ENCODE peak calls at places on chromosomes 2 and 18, in five cellular contexts. One of them, this sample, is unnamed. For H3K4me1, the result is how much of the 10 kb centered on the place peaks cover.

GRCh38 chr2:68362069-68362468 is 3.0 kb upstream of the PLEK start:
- DNase-seq in RWPE2: no peak
- DNase-seq in esophagus squamous epithelium: peak
- DNase-seq in psoas muscle: peak
- DNase-seq in H1: peak
- DNase-seq in this sample: peak

GRCh38 chr2:180010701-180011100 is 3.6 kb upstream of the CWC22 start:
- DNase-seq in H1: no peak
- DNase-seq in RWPE2: no peak
- DNase-seq in psoas muscle: no peak
- DNase-seq in esophagus squamous epithelium: no peak
- DNase-seq in this sample: no peak

GRCh38 chr2:169965495-169965894 is 138.2 kb downstream of the UBR3 start:
- DNase-seq in H1: no peak
- DNase-seq in esophagus squamous epithelium: no peak
- DNase-seq in psoas muscle: no peak
- DNase-seq in RWPE2: no peak
- DNase-seq in this sample: no peak

GRCh38 chr18:49631146-49631866 is 69.4 kb downstream of the LIPG start:
- DNase-seq in RWPE2: no peak
- DNase-seq in esophagus squamous epithelium: no peak
- DNase-seq in H1: no peak
- DNase-seq in psoas muscle: no peak
- DNase-seq in this sample: no peak

GRCh38 chr2:138182276-138182675 is 218.0 kb downstream of the HNMT start:
- DNase-seq in psoas muscle: no peak
- DNase-seq in esophagus squamous epithelium: no peak
- DNase-seq in RWPE2: no peak
- DNase-seq in H1: no peak
- DNase-seq in this sample: no peak

GRCh38 chr2:237314198-237314597 is 99.8 kb downstream of the COL6A3 start:
- DNase-seq in RWPE2: no peak
- DNase-seq in psoas muscle: no peak
- DNase-seq in H1: no peak
- DNase-seq in esophagus squamous epithelium: no peak
- DNase-seq in this sample: no peak

GRCh38 chr18:76476665-76477561 is 18.1 kb downstream of the ZNF516 start:
- DNase-seq in RWPE2: no peak
- DNase-seq in psoas muscle: no peak
- DNase-seq in H1: no peak
- DNase-seq in esophagus squamous epithelium: no peak
- DNase-seq in this sample: no peak

GRCh38 chr2:23241611-23242245 is 143.3 kb upstream of the KLHL29 start:
- DNase-seq in H1: no peak
- DNase-seq in RWPE2: no peak
- DNase-seq in psoas muscle: no peak
- DNase-seq in esophagus squamous epithelium: no peak
- DNase-seq in this sample: no peak

GRCh38 chr18:6022840-6023239 is 127.5 kb upstream of the TMEM200C start:
- DNase-seq in esophagus squamous epithelium: no peak
- DNase-seq in RWPE2: no peak
- DNase-seq in psoas muscle: no peak
- DNase-seq in H1: peak
- DNase-seq in this sample: peak

GRCh38 chr2:18362696-18363095 is 197.8 kb downstream of the RDH14 start:
- DNase-seq in RWPE2: no peak
- DNase-seq in esophagus squamous epithelium: no peak
- DNase-seq in psoas muscle: no peak
- DNase-seq in H1: no peak
- DNase-seq in this sample: no peak

GRCh38 chr2:239223029-239223329 is 177.8 kb downstream of the HDAC4 start:
- DNase-seq in psoas muscle: no peak
- DNase-seq in H1: no peak
- DNase-seq in esophagus squamous epithelium: no peak
- DNase-seq in RWPE2: no peak
- DNase-seq in this sample: no peak

GRCh38 chr2:239224249-239224605 is 176.6 kb downstream of the HDAC4 start:
- DNase-seq in H1: no peak
- DNase-seq in psoas muscle: no peak
- DNase-seq in esophagus squamous epithelium: no peak
- DNase-seq in RWPE2: no peak
- DNase-seq in this sample: no peak

GRCh38 chr2:239220976-239221375 is 179.8 kb downstream of the HDAC4 start:
- DNase-seq in esophagus squamous epithelium: no peak
- DNase-seq in RWPE2: no peak
- DNase-seq in H1: no peak
- DNase-seq in psoas muscle: no peak
- DNase-seq in this sample: no peak

GRCh38 chr2:239223330-239224248 is 177.2 kb downstream of the HDAC4 start:
- DNase-seq in RWPE2: no peak
- DNase-seq in H1: no peak
- DNase-seq in psoas muscle: no peak
- DNase-seq in esophagus squamous epithelium: no peak
- DNase-seq in this sample: no peak

DNA sequence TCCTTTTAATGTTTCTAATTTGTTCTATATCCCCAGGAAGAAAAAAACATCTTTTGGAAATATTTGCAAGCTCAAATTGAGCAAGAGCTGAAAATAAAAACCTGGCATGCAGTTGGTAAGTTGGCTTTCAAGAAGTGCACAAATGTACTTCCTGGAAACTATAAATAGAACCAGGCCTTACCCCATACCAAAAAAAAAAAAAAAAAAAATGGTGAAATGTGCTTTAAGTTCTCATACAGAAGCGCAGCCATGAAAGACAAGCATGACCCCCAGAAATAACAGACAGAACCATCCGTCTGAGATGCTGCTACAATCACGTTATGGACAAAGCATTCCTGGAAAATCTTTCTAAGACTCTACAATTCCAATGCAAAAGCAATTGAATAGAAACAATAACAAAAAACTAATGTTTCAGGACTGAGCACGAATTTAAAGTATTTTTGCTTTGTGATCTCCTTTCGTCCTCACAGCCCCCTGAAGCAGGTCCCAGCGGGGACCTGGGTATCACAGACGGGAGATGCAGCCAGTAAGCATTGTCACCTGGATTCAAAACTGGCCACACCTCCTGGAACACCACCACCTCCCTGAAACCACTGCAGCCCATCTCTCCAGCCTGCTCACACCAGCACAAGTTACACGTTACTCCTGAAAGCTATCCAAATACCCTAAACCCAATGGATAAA is 178.3 kb downstream of the HDAC4 start:
- DNase-seq in RWPE2: no peak
- DNase-seq in H1: no peak
- DNase-seq in esophagus squamous epithelium: no peak
- DNase-seq in psoas muscle: no peak
- DNase-seq in this sample: no peak
- H3K4me1 ChIP-seq in RWPE2: under half
- H3K4me1 ChIP-seq in H1: under half
- H3K4me1 ChIP-seq in esophagus squamous epithelium: half or more
- H3K4me1 ChIP-seq in psoas muscle: half or more
- H3K4me1 ChIP-seq in this sample: under half

GRCh38 chr2:150520887-150521664 is 33.6 kb upstream of the RND3 start:
- DNase-seq in RWPE2: no peak
- DNase-seq in H1: no peak
- DNase-seq in psoas muscle: no peak
- DNase-seq in esophagus squamous epithelium: no peak
- DNase-seq in this sample: no peak
- H3K4me1 ChIP-seq in RWPE2: under half
- H3K4me1 ChIP-seq in H1: under half
- H3K4me1 ChIP-seq in psoas muscle: under half
- H3K4me1 ChIP-seq in esophagus squamous epithelium: under half
- H3K4me1 ChIP-seq in this sample: under half

GRCh38 chr2:46705663-46706062 is 209.9 kb downstream of the MCFD2 start:
- DNase-seq in RWPE2: no peak
- DNase-seq in H1: no peak
- DNase-seq in esophagus squamous epithelium: no peak
- DNase-seq in psoas muscle: no peak
- DNase-seq in this sample: no peak

GRCh38 chr2:46703588-46703987 is 212.0 kb downstream of the MCFD2 start:
- DNase-seq in esophagus squamous epithelium: no peak
- DNase-seq in RWPE2: no peak
- DNase-seq in H1: no peak
- DNase-seq in psoas muscle: no peak
- DNase-seq in this sample: no peak

GRCh38 chr2:46706264-46706983 is 209.2 kb downstream of the MCFD2 start:
- DNase-seq in RWPE2: no peak
- DNase-seq in H1: no peak
- DNase-seq in esophagus squamous epithelium: no peak
- DNase-seq in psoas muscle: no peak
- DNase-seq in this sample: no peak

GRCh38 chr2:46702537-46702936 is 213.1 kb downstream of the MCFD2 start:
- DNase-seq in H1: no peak
- DNase-seq in esophagus squamous epithelium: no peak
- DNase-seq in psoas muscle: no peak
- DNase-seq in RWPE2: no peak
- DNase-seq in this sample: no peak

DNA sequence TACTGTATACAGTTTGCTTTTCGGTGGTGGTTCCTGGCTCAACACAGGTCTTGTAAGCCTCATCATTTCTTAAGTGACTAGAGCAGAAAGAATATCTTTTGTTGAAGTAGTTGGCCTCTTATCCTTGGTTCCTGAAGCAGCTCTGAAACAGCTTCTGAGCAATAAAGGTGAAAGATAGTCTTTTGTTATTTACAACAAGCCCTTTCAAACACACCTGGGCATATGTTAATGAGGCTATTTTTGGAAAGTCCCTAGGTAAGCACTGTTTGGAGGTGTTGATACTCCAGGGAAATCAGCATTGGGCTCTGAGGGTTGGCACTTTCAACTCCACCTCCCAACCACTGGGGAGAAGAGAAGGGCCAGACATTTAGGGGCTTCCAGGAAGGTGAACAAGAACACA is 211.0 kb downstream of the MCFD2 start:
- DNase-seq in RWPE2: no peak
- DNase-seq in H1: peak
- DNase-seq in psoas muscle: no peak
- DNase-seq in esophagus squamous epithelium: no peak
- DNase-seq in this sample: peak
- H3K4me1 ChIP-seq in RWPE2: under half
- H3K4me1 ChIP-seq in H1: under half
- H3K4me1 ChIP-seq in psoas muscle: half or more
- H3K4me1 ChIP-seq in esophagus squamous epithelium: half or more
- H3K4me1 ChIP-seq in this sample: under half

GRCh38 chr2:101733257-101733993 is 35.9 kb downstream of the MAP4K4 start:
- DNase-seq in RWPE2: no peak
- DNase-seq in H1: no peak
- DNase-seq in esophagus squamous epithelium: no peak
- DNase-seq in psoas muscle: peak
- DNase-seq in this sample: no peak
- H3K4me1 ChIP-seq in RWPE2: half or more
- H3K4me1 ChIP-seq in H1: under half
- H3K4me1 ChIP-seq in esophagus squamous epithelium: half or more
- H3K4me1 ChIP-seq in psoas muscle: half or more
- H3K4me1 ChIP-seq in this sample: under half

DNA sequence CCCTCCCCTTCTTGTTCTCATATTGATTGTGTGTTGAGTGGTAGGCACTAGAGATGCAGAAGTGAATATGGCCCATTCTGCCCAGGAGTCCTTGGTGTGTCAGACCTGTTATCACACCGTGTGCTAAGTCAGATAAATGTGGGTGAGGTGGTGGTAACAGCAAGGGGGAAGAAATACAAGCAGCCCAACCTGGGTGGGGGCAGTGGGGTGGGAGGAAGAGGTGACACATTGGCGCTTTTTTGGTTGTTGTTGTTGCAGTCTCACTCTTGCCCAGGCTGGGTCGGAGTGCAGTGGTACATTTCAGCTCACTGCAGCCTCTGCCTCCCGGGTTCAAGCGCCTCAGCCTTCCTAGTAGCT is 12.8 kb downstream of the B3GNT2 start:
- DNase-seq in H1: no peak
- DNase-seq in RWPE2: no peak
- DNase-seq in esophagus squamous epithelium: no peak
- DNase-seq in psoas muscle: no peak
- DNase-seq in this sample: no peak
- H3K4me1 ChIP-seq in H1: under half
- H3K4me1 ChIP-seq in RWPE2: under half
- H3K4me1 ChIP-seq in esophagus squamous epithelium: half or more
- H3K4me1 ChIP-seq in psoas muscle: under half
- H3K4me1 ChIP-seq in this sample: under half

GRCh38 chr2:217804338-217804737 is 198.5 kb downstream of the TNS1 start:
- DNase-seq in RWPE2: peak
- DNase-seq in esophagus squamous epithelium: no peak
- DNase-seq in psoas muscle: peak
- DNase-seq in H1: no peak
- DNase-seq in this sample: no peak
- H3K4me1 ChIP-seq in RWPE2: under half
- H3K4me1 ChIP-seq in esophagus squamous epithelium: half or more
- H3K4me1 ChIP-seq in psoas muscle: under half
- H3K4me1 ChIP-seq in H1: under half
- H3K4me1 ChIP-seq in this sample: under half

GRCh38 chr2:177231270-177231669 is 18.7 kb downstream of the HNRNPA3 start:
- DNase-seq in H1: no peak
- DNase-seq in psoas muscle: no peak
- DNase-seq in esophagus squamous epithelium: no peak
- DNase-seq in RWPE2: no peak
- DNase-seq in this sample: no peak
- H3K4me1 ChIP-seq in H1: under half
- H3K4me1 ChIP-seq in psoas muscle: under half
- H3K4me1 ChIP-seq in esophagus squamous epithelium: half or more
- H3K4me1 ChIP-seq in RWPE2: under half
- H3K4me1 ChIP-seq in this sample: under half

DNA sequence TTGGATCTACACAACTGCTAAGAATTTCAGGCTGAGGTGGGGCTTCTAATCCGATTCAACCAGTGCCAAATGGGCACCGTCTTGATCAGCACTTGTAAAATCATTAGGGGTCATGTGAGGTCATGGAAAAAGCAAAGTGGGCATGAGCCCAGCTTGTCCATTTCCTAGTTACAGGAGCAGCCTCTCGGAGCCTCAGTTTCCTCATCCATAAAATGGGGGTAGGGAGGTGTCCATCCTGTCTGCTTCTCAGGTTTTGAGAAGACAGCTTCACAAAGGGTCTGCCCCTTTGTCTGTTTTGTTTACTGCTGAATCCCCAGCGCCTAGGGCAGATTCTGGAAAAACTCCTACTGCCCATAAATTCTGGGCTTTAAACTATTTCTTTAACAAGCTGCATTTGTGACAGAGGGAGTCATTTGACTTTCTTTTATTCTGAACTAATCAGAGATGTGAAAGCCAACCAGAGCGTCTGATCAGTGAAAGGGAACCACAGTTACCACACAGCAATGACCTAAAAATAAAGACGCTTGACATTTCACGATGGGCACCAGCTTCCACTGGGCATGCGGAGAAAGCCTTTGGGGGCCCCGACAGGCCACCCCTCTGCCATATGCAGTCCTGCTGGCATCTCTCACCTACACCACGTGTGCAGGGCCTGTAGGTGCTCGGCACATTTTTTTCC is 38.8 kb downstream of the DNMT3A start:
- DNase-seq in esophagus squamous epithelium: no peak
- DNase-seq in psoas muscle: no peak
- DNase-seq in RWPE2: no peak
- DNase-seq in H1: no peak
- DNase-seq in this sample: no peak
- H3K4me1 ChIP-seq in esophagus squamous epithelium: half or more
- H3K4me1 ChIP-seq in psoas muscle: half or more
- H3K4me1 ChIP-seq in RWPE2: under half
- H3K4me1 ChIP-seq in H1: under half
- H3K4me1 ChIP-seq in this sample: under half

This sample was measured in iPS DF 6.9.